ENCODE peak calls at places on chromosomes 4 and X, in four cellular contexts. A is thyroid gland, K is endodermal cell, D is neural progenitor cell. G is an unnamed sample. For H3K36me3 and H3K27me3, the result is how much of the 10 kb centered on the place peaks cover.

GRCh38 chr4:183158062-183158461 is 59.0 kb downstream of the WWC2 start:
- DNase-seq in A (no peak), K (no peak), D (no peak), G (no peak)

GRCh38 chrX:16826207-16826606 is 39.9 kb downstream of the TXLNG start:
- DNase-seq in A (no peak), K (no peak), D (peak), G (peak)

GRCh38 chrX:70052895-70053615 is 3.3 kb upstream of the AWAT2 start:
- DNase-seq in A (no peak), K (no peak), D (no peak), G (no peak)

GRCh38 chr4:65242156-65242846 is 428.0 kb downstream of the EPHA5 start:
- DNase-seq in A (no peak), K (no peak), D (no peak), G (no peak)

GRCh38 chrX:37578045-37578444 is 6.6 kb downstream of the LANCL3 start:
- DNase-seq in A (peak), K (no peak), D (no peak), G (no peak)

GRCh38 chrX:11185861-11186260 is 74.7 kb downstream of the HCCS start:
- DNase-seq in A (no peak), K (no peak), D (no peak), G (no peak)

GRCh38 chr4:138186264-138186663 is 55.9 kb downstream of the SLC7A11 start:
- DNase-seq in A (no peak), K (peak), D (no peak), G (no peak)

GRCh38 chr4:132384709-132385108 is 764.4 kb upstream of the PCDH10 start:
- DNase-seq in A (no peak), K (no peak), D (no peak), G (no peak)

GRCh38 chrX:1455948-1456280 is 3.2 kb upstream of the ASMTL start:
- DNase-seq in A (no peak), K (peak), D (no peak), G (no peak)

GRCh38 chrX:14027511-14028019 is 2.1 kb downstream of the GEMIN8 start:
- DNase-seq in A (no peak), K (no peak), D (no peak), G (no peak)

GRCh38 chrX:138487866-138488265 is 223.7 kb downstream of the FGF13 start:
- DNase-seq in A (no peak), K (no peak), D (no peak), G (no peak)

DNA sequence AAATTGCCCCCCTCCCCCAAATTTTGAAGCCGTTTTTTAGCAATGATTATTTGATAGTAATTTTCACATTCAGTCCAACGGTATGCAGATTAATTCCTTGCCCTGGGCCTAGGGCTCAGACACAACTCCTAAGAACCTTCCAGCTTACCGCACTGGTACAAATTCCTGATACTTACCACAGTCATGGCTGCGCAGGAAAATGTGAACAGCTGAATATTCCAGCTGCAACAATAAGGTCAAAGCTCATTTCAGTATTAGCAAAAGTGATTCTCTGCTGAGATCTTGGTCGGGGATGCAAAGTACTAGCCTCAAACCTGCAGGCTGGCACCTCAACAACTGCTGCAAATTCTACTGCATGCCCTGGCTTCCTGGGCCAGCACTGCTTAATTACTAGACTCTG is 3.0 kb downstream of the ATP11C start:
- DNase-seq in A (no peak), K (no peak), D (peak), G (no peak)
- H3K4me3 ChIP-seq in A (no peak), K (no peak), D (peak), G (no peak)

GRCh38 chr4:173281001-173281400 is 53.2 kb downstream of the HMGB2 start:
- DNase-seq in A (no peak), K (no peak), D (no peak), G (no peak)
- H3K36me3 ChIP-seq in A (under half), K (under half), D (under half), G (under half)

GRCh38 chr4:8895295-8895694 is 23.7 kb upstream of the HMX1 start:
- DNase-seq in A (no peak), K (no peak), D (no peak), G (no peak)
- H3K27me3 ChIP-seq in A (under half), K (half or more), D (half or more), G (half or more)

GRCh38 chr4:165520071-165520470 is 141.3 kb downstream of the CPE start:
- DNase-seq in A (no peak), K (no peak), D (no peak), G (no peak)
- H3K4me3 ChIP-seq in A (no peak), K (no peak), D (no peak), G (no peak)

DNA sequence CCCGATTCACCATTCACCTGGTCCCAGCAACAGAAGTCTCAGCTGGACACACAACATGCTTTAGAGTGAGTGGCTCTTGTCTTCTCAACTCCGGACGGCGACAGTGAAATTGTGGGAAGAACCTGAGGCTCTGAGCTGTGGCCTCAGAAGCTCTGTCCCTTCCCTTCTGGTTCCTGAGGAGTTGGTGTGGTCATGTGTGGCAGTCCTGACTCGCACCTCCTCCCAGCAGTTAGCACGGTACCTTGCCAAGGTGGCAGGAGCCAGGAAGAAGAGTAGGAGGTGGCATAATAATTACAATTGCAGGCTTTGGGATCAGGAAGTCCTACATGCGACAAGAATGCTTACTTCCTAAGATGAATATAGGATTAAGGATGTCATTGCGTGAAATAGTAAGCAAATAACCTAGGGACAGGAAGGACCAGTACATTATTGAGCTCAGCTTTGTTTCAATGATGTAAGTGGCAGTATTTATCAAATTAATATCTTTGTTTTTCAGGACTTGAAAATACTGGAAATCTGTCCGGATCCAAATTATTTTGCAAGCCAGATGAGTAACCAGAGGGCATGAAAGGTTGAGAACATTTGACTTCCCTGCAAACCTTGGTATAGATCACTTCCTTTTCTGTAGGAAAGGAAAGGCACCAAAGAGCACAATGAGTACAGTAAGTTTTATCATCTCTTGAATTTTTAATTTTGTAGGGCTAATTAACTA is 21.1 kb downstream of the RNF4 start:
- DNase-seq in A (no peak), K (no peak), D (no peak), G (no peak)
- H3K36me3 ChIP-seq in A (under half), K (half or more), D (under half), G (under half)

GRCh38 chr4:1061372-1061700 is 49.9 kb downstream of the FGFRL1 start:
- DNase-seq in A (no peak), K (no peak), D (no peak), G (no peak)
- H3K27me3 ChIP-seq in A (under half), K (half or more), D (half or more), G (under half)

DNA sequence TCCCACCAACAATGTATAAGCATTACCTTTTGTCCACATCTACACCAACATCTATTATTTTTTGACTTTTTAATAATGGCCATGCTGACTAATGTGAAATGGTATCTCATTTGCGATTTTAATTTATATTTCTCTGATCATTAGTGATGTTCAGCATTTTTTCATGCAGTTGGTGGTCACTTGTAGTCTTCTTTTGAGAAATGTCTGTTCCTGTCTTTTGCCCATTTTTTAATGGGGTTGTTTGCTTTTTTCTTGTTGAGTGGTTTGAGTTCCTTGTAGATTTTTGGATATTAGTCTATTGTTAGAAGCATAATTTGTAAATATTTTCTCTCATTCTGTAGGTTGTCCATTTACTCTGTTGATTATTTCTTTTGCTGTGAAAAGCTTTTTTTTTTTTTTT is 36.8 kb upstream of the PDLIM5 start:
- DNase-seq in A (no peak), K (no peak), D (no peak), G (no peak)
- H3K4me3 ChIP-seq in A (no peak), K (no peak), D (no peak), G (no peak)

GRCh38 chrX:48702032-48702431 is 5.5 kb downstream of the SUV39H1 start:
- DNase-seq in A (no peak), K (no peak), D (no peak), G (no peak)

GRCh38 chrX:48698306-48698705 is 1.8 kb downstream of the SUV39H1 start:
- DNase-seq in A (no peak), K (no peak), D (peak), G (peak)

GRCh38 chrX:48700951-48701653 is 4.6 kb downstream of the SUV39H1 start:
- DNase-seq in A (no peak), K (no peak), D (no peak), G (no peak)

GRCh38 chrX:48702716-48703115 is 6.2 kb downstream of the SUV39H1 start:
- DNase-seq in A (no peak), K (no peak), D (no peak), G (no peak)

DNA sequence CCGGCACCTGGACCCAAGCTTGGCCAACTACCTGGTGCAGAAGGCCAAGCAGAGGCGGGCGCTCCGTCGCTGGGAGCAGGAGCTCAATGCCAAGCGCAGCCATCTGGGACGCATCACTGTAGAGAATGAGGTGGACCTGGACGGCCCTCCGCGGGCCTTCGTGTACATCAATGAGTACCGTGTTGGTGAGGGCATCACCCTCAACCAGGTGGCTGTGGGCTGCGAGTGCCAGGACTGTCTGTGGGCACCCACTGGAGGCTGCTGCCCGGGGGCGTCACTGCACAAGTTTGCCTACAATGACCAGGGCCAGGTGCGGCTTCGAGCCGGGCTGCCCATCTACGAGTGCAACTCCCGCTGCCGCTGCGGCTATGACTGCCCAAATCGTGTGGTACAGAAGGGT is 3.7 kb downstream of the SUV39H1 start:
- DNase-seq in A (no peak), K (no peak), D (no peak), G (peak)
- H3K36me3 ChIP-seq in A (under half), K (under half), D (under half), G (under half)

GRCh38 chr4:1532549-1533395 is 126.5 kb upstream of the NKX1-1 start:
- DNase-seq in A (no peak), K (no peak), D (no peak), G (no peak)
- H3K27me3 ChIP-seq in A (under half), K (under half), D (under half), G (under half)

GRCh38 chr4:2482192-2482591 is 13.3 kb downstream of the RNF4 start:
- DNase-seq in A (no peak), K (no peak), D (no peak), G (no peak)
- H3K4me3 ChIP-seq in A (no peak), K (no peak), D (no peak), G (no peak)

G was measured in H7.